ENCODE peak calls at places on chromosomes 4 and X, in eight cellular contexts. One of them, this sample, is unnamed.

GRCh38 chr4:128358231-128358902 is 70.8 kb upstream of the PGRMC2 start:
- DNase-seq in kidney glomerular epithelial cell: no peak
- DNase-seq in cerebellar cortex: no peak
- DNase-seq in pons: no peak
- DNase-seq in ovary: no peak
- DNase-seq in sigmoid colon: no peak
- DNase-seq in stimulated activated CD4-positive, alpha-beta T cell treated with anti-CD3 and anti-CD28 coated beads, TNF-alpha, amount 100 ng/mL, for 4 hours: no peak
- DNase-seq in Daoy: peak; percentile 54
- DNase-seq in this sample: no peak

GRCh38 chrX:139204903-139205667 is 325.5 kb upstream of the F9 start:
- DNase-seq in kidney glomerular epithelial cell: no peak
- DNase-seq in cerebellar cortex: no peak
- DNase-seq in pons: no peak
- DNase-seq in ovary: peak; percentile 15
- DNase-seq in sigmoid colon: peak; percentile 70
- DNase-seq in stimulated activated CD4-positive, alpha-beta T cell treated with anti-CD3 and anti-CD28 coated beads, TNF-alpha, amount 100 ng/mL, for 4 hours: no peak
- DNase-seq in Daoy: peak; percentile 67
- DNase-seq in this sample: no peak

GRCh38 chrX:150582338-150582948 is 14.0 kb downstream of the MTM1 start:
- DNase-seq in kidney glomerular epithelial cell: no peak
- DNase-seq in cerebellar cortex: no peak
- DNase-seq in pons: no peak
- DNase-seq in ovary: no peak
- DNase-seq in sigmoid colon: no peak
- DNase-seq in stimulated activated CD4-positive, alpha-beta T cell treated with anti-CD3 and anti-CD28 coated beads, TNF-alpha, amount 100 ng/mL, for 4 hours: no peak
- DNase-seq in Daoy: no peak
- DNase-seq in this sample: no peak

GRCh38 chrX:21993265-21993664 is 38.9 kb upstream of the PHEX start:
- DNase-seq in kidney glomerular epithelial cell: no peak
- DNase-seq in cerebellar cortex: no peak
- DNase-seq in pons: peak; percentile 39
- DNase-seq in ovary: no peak
- DNase-seq in sigmoid colon: peak; percentile 72
- DNase-seq in stimulated activated CD4-positive, alpha-beta T cell treated with anti-CD3 and anti-CD28 coated beads, TNF-alpha, amount 100 ng/mL, for 4 hours: no peak
- DNase-seq in Daoy: no peak
- DNase-seq in this sample: no peak

GRCh38 chr4:169268951-169269781 is 1.6 kb downstream of the SH3RF1 start:
- DNase-seq in kidney glomerular epithelial cell: peak; percentile 67
- DNase-seq in cerebellar cortex: no peak
- DNase-seq in pons: no peak
- DNase-seq in ovary: no peak
- DNase-seq in sigmoid colon: no peak
- DNase-seq in stimulated activated CD4-positive, alpha-beta T cell treated with anti-CD3 and anti-CD28 coated beads, TNF-alpha, amount 100 ng/mL, for 4 hours: no peak
- DNase-seq in Daoy: peak; percentile 14
- DNase-seq in this sample: no peak

GRCh38 chrX:81779701-81780100 is 577.8 kb downstream of the SH3BGRL start:
- DNase-seq in kidney glomerular epithelial cell: no peak
- DNase-seq in cerebellar cortex: no peak
- DNase-seq in pons: no peak
- DNase-seq in ovary: no peak
- DNase-seq in sigmoid colon: no peak
- DNase-seq in stimulated activated CD4-positive, alpha-beta T cell treated with anti-CD3 and anti-CD28 coated beads, TNF-alpha, amount 100 ng/mL, for 4 hours: no peak
- DNase-seq in Daoy: no peak
- DNase-seq in this sample: no peak

GRCh38 chrX:134622056-134622812 is 36.0 kb downstream of the PLAC1 start:
- DNase-seq in kidney glomerular epithelial cell: peak; percentile 49
- DNase-seq in cerebellar cortex: no peak
- DNase-seq in pons: no peak
- DNase-seq in ovary: no peak
- DNase-seq in sigmoid colon: no peak
- DNase-seq in stimulated activated CD4-positive, alpha-beta T cell treated with anti-CD3 and anti-CD28 coated beads, TNF-alpha, amount 100 ng/mL, for 4 hours: no peak
- DNase-seq in Daoy: peak; percentile 73
- DNase-seq in this sample: no peak

GRCh38 chr4:78553526-78554060 is 2.0 kb downstream of the ANXA3 start:
- DNase-seq in kidney glomerular epithelial cell: no peak
- DNase-seq in cerebellar cortex: no peak
- DNase-seq in pons: no peak
- DNase-seq in ovary: no peak
- DNase-seq in sigmoid colon: no peak
- DNase-seq in stimulated activated CD4-positive, alpha-beta T cell treated with anti-CD3 and anti-CD28 coated beads, TNF-alpha, amount 100 ng/mL, for 4 hours: no peak
- DNase-seq in Daoy: no peak
- DNase-seq in this sample: no peak

GRCh38 chrX:150454508-150455219 is 91.5 kb downstream of the MAMLD1 start:
- DNase-seq in kidney glomerular epithelial cell: no peak
- DNase-seq in cerebellar cortex: no peak
- DNase-seq in pons: no peak
- DNase-seq in ovary: no peak
- DNase-seq in sigmoid colon: no peak
- DNase-seq in stimulated activated CD4-positive, alpha-beta T cell treated with anti-CD3 and anti-CD28 coated beads, TNF-alpha, amount 100 ng/mL, for 4 hours: no peak
- DNase-seq in Daoy: no peak
- DNase-seq in this sample: no peak

GRCh38 chr4:2059034-2059725 is at the start of gene NAT8L:
- DNase-seq in kidney glomerular epithelial cell: peak; percentile 9
- DNase-seq in cerebellar cortex: peak; percentile 72
- DNase-seq in pons: peak; percentile 69
- DNase-seq in ovary: no peak
- DNase-seq in sigmoid colon: no peak
- DNase-seq in stimulated activated CD4-positive, alpha-beta T cell treated with anti-CD3 and anti-CD28 coated beads, TNF-alpha, amount 100 ng/mL, for 4 hours: no peak
- DNase-seq in Daoy: peak; percentile 68
- DNase-seq in this sample: no peak

GRCh38 chr4:152850377-152850776 is 70.6 kb downstream of the ARFIP1 start:
- DNase-seq in kidney glomerular epithelial cell: peak; percentile 13
- DNase-seq in cerebellar cortex: no peak
- DNase-seq in pons: peak; percentile 47
- DNase-seq in ovary: no peak
- DNase-seq in sigmoid colon: no peak
- DNase-seq in stimulated activated CD4-positive, alpha-beta T cell treated with anti-CD3 and anti-CD28 coated beads, TNF-alpha, amount 100 ng/mL, for 4 hours: peak; percentile 9
- DNase-seq in Daoy: peak; percentile 7
- DNase-seq in this sample: no peak

GRCh38 chr4:165481458-165481857 is 102.7 kb downstream of the CPE start:
- DNase-seq in kidney glomerular epithelial cell: no peak
- DNase-seq in cerebellar cortex: no peak
- DNase-seq in pons: no peak
- DNase-seq in ovary: no peak
- DNase-seq in sigmoid colon: no peak
- DNase-seq in stimulated activated CD4-positive, alpha-beta T cell treated with anti-CD3 and anti-CD28 coated beads, TNF-alpha, amount 100 ng/mL, for 4 hours: no peak
- DNase-seq in Daoy: no peak
- DNase-seq in this sample: no peak

GRCh38 chrX:153537526-153538295 is 20.3 kb downstream of the ATP2B3 start:
- DNase-seq in kidney glomerular epithelial cell: no peak
- DNase-seq in cerebellar cortex: peak; percentile 42
- DNase-seq in pons: no peak
- DNase-seq in ovary: peak; percentile 42
- DNase-seq in sigmoid colon: no peak
- DNase-seq in stimulated activated CD4-positive, alpha-beta T cell treated with anti-CD3 and anti-CD28 coated beads, TNF-alpha, amount 100 ng/mL, for 4 hours: no peak
- DNase-seq in Daoy: no peak
- DNase-seq in this sample: no peak

GRCh38 chrX:153499876-153500275 is 5.1 kb downstream of the BGN start:
- DNase-seq in kidney glomerular epithelial cell: no peak
- DNase-seq in cerebellar cortex: peak; percentile 63
- DNase-seq in pons: peak; percentile 67
- DNase-seq in ovary: no peak
- DNase-seq in sigmoid colon: no peak
- DNase-seq in stimulated activated CD4-positive, alpha-beta T cell treated with anti-CD3 and anti-CD28 coated beads, TNF-alpha, amount 100 ng/mL, for 4 hours: no peak
- DNase-seq in Daoy: no peak
- DNase-seq in this sample: no peak

GRCh38 chr4:83830138-83830537 is 294.2 kb downstream of the GPAT3 start:
- DNase-seq in kidney glomerular epithelial cell: no peak
- DNase-seq in cerebellar cortex: no peak
- DNase-seq in pons: no peak
- DNase-seq in ovary: no peak
- DNase-seq in sigmoid colon: no peak
- DNase-seq in stimulated activated CD4-positive, alpha-beta T cell treated with anti-CD3 and anti-CD28 coated beads, TNF-alpha, amount 100 ng/mL, for 4 hours: no peak
- DNase-seq in Daoy: no peak
- DNase-seq in this sample: no peak